ENCODE peak calls at places on chromosomes 6 and 20, in ten cellular contexts. P, B, Y, S, V, I, O, W, R and A are unnamed samples.
A peak's percentile ranks its signal among the peaks of the same experiment; 100 is the strongest.

GRCh38 chr6:33993091-33993490 is 152.8 kb downstream of the GRM4 start:
- DNase-seq in V (no peak), S (peak; percentile 32), W (no peak), O (no peak), P (no peak), B (no peak), Y (no peak), R (no peak), I (no peak), A (peak; percentile 31)

GRCh38 chr6:37653933-37654565 is 43.6 kb downstream of the MDGA1 start:
- DNase-seq in V (no peak), O (peak; percentile 42), I (peak; percentile 47), P (no peak), S (no peak), B (peak; percentile 4), W (peak; percentile 45), R (no peak), Y (peak; percentile 64), A (no peak)

GRCh38 chr6:132286298-132287019 is 114.8 kb downstream of the MOXD1 start:
- DNase-seq in Y (no peak), W (no peak), B (no peak), O (no peak), R (no peak), P (no peak), I (no peak), V (no peak), S (no peak), A (no peak)

GRCh38 chr20:35849726-35850125 is 77.9 kb downstream of the PHF20 start:
- DNase-seq in W (no peak), B (no peak), S (no peak), I (no peak), R (no peak), Y (no peak), V (no peak), O (no peak), P (no peak), A (no peak)

GRCh38 chr6:109482913-109483743 is at the start of gene ZBTB24:
- DNase-seq in P (peak; percentile 98), V (peak; percentile 97), R (peak; percentile 68), B (peak; percentile 90), I (peak; percentile 91), W (peak; percentile 92), S (peak; percentile 96), O (peak; percentile 95), Y (peak; percentile 80), A (peak; percentile 86)

GRCh38 chr20:13418263-13419229 is 197.5 kb downstream of the ISM1 start:
- DNase-seq in R (no peak), O (no peak), B (no peak), S (no peak), P (no peak), Y (no peak), V (no peak), I (peak; percentile 38), W (peak; percentile 15), A (no peak)

GRCh38 chr20:31740208-31740607 is 1.1 kb downstream of the TPX2 start:
- DNase-seq in I (peak; percentile 64), V (no peak), P (no peak), O (no peak), S (no peak), B (no peak), R (no peak), W (peak; percentile 59), Y (no peak), A (no peak)

GRCh38 chr6:36556281-36556680 is 9.0 kb upstream of the STK38 start:
- DNase-seq in Y (no peak), O (no peak), V (no peak), I (no peak), P (no peak), R (no peak), B (no peak), S (no peak), W (no peak), A (no peak)